ENCODE peak calls at places on chromosomes 6 and 20, in six cellular contexts. One of them, this sample, is unnamed.

GRCh38 chr6:168126566-168127383 is 47.8 kb upstream of the FRMD1 start:
- DNase-seq in effector memory CD8-positive, alpha-beta T cell: no peak
- DNase-seq in CD4-positive, alpha-beta memory T cell: no peak
- DNase-seq in stimulated activated CD4-positive, alpha-beta T cell treated with anti-CD3 and anti-CD28 coated beads, Interleukin-15, amount 100 ng/mL, for 24 hours: no peak
- DNase-seq in fibroblast of the conjunctiva: no peak
- DNase-seq in cardiac septum: no peak
- DNase-seq in this sample: no peak

GRCh38 chr6:41103792-41104324 is 31.1 kb downstream of the NFYA start:
- DNase-seq in effector memory CD8-positive, alpha-beta T cell: no peak
- DNase-seq in CD4-positive, alpha-beta memory T cell: no peak
- DNase-seq in stimulated activated CD4-positive, alpha-beta T cell treated with anti-CD3 and anti-CD28 coated beads, Interleukin-15, amount 100 ng/mL, for 24 hours: no peak
- DNase-seq in fibroblast of the conjunctiva: no peak
- DNase-seq in cardiac septum: no peak
- DNase-seq in this sample: no peak

GRCh38 chr6:90716345-90716744 is 129.5 kb upstream of the MAP3K7 start:
- DNase-seq in effector memory CD8-positive, alpha-beta T cell: no peak
- DNase-seq in CD4-positive, alpha-beta memory T cell: no peak
- DNase-seq in stimulated activated CD4-positive, alpha-beta T cell treated with anti-CD3 and anti-CD28 coated beads, Interleukin-15, amount 100 ng/mL, for 24 hours: no peak
- DNase-seq in fibroblast of the conjunctiva: no peak
- DNase-seq in cardiac septum: no peak
- DNase-seq in this sample: no peak

GRCh38 chr6:31572041-31572911 is at the start of gene LTA:
- DNase-seq in effector memory CD8-positive, alpha-beta T cell: peak
- DNase-seq in CD4-positive, alpha-beta memory T cell: peak
- DNase-seq in stimulated activated CD4-positive, alpha-beta T cell treated with anti-CD3 and anti-CD28 coated beads, Interleukin-15, amount 100 ng/mL, for 24 hours: peak
- DNase-seq in fibroblast of the conjunctiva: no peak
- DNase-seq in cardiac septum: no peak
- DNase-seq in this sample: no peak

GRCh38 chr6:148166339-148166949 is 176.2 kb upstream of the SASH1 start:
- DNase-seq in effector memory CD8-positive, alpha-beta T cell: no peak
- DNase-seq in CD4-positive, alpha-beta memory T cell: peak
- DNase-seq in stimulated activated CD4-positive, alpha-beta T cell treated with anti-CD3 and anti-CD28 coated beads, Interleukin-15, amount 100 ng/mL, for 24 hours: no peak
- DNase-seq in fibroblast of the conjunctiva: peak
- DNase-seq in cardiac septum: no peak
- DNase-seq in this sample: peak

GRCh38 chr20:33832113-33832853 is 21.1 kb downstream of the CHMP4B start:
- DNase-seq in effector memory CD8-positive, alpha-beta T cell: no peak
- DNase-seq in CD4-positive, alpha-beta memory T cell: no peak
- DNase-seq in stimulated activated CD4-positive, alpha-beta T cell treated with anti-CD3 and anti-CD28 coated beads, Interleukin-15, amount 100 ng/mL, for 24 hours: no peak
- DNase-seq in fibroblast of the conjunctiva: no peak
- DNase-seq in cardiac septum: no peak
- DNase-seq in this sample: no peak

GRCh38 chr6:157326979-157327378 is 3.7 kb upstream of the TMEM242 start:
- DNase-seq in effector memory CD8-positive, alpha-beta T cell: no peak
- DNase-seq in CD4-positive, alpha-beta memory T cell: no peak
- DNase-seq in stimulated activated CD4-positive, alpha-beta T cell treated with anti-CD3 and anti-CD28 coated beads, Interleukin-15, amount 100 ng/mL, for 24 hours: no peak
- DNase-seq in fibroblast of the conjunctiva: no peak
- DNase-seq in cardiac septum: no peak
- DNase-seq in this sample: no peak

GRCh38 chr6:4134841-4135664 is at the start of gene ECI2:
- DNase-seq in effector memory CD8-positive, alpha-beta T cell: no peak
- DNase-seq in CD4-positive, alpha-beta memory T cell: no peak
- DNase-seq in stimulated activated CD4-positive, alpha-beta T cell treated with anti-CD3 and anti-CD28 coated beads, Interleukin-15, amount 100 ng/mL, for 24 hours: peak
- DNase-seq in fibroblast of the conjunctiva: peak
- DNase-seq in cardiac septum: peak
- DNase-seq in this sample: peak

GRCh38 chr6:137001977-137002302 is 42.8 kb downstream of the IL20RA start:
- DNase-seq in effector memory CD8-positive, alpha-beta T cell: no peak
- DNase-seq in CD4-positive, alpha-beta memory T cell: no peak
- DNase-seq in stimulated activated CD4-positive, alpha-beta T cell treated with anti-CD3 and anti-CD28 coated beads, Interleukin-15, amount 100 ng/mL, for 24 hours: no peak
- DNase-seq in fibroblast of the conjunctiva: no peak
- DNase-seq in cardiac septum: no peak
- DNase-seq in this sample: no peak

GRCh38 chr6:3001773-3002293 is 2.1 kb downstream of the NQO2 start:
- DNase-seq in effector memory CD8-positive, alpha-beta T cell: no peak
- DNase-seq in CD4-positive, alpha-beta memory T cell: peak
- DNase-seq in stimulated activated CD4-positive, alpha-beta T cell treated with anti-CD3 and anti-CD28 coated beads, Interleukin-15, amount 100 ng/mL, for 24 hours: no peak
- DNase-seq in fibroblast of the conjunctiva: peak
- DNase-seq in cardiac septum: peak
- DNase-seq in this sample: peak

GRCh38 chr20:22729180-22729579 is 144.8 kb upstream of the FOXA2 start:
- DNase-seq in effector memory CD8-positive, alpha-beta T cell: no peak
- DNase-seq in CD4-positive, alpha-beta memory T cell: no peak
- DNase-seq in stimulated activated CD4-positive, alpha-beta T cell treated with anti-CD3 and anti-CD28 coated beads, Interleukin-15, amount 100 ng/mL, for 24 hours: no peak
- DNase-seq in fibroblast of the conjunctiva: no peak
- DNase-seq in cardiac septum: no peak
- DNase-seq in this sample: peak

GRCh38 chr6:32109114-32109764 is at the start of gene TNXB:
- DNase-seq in effector memory CD8-positive, alpha-beta T cell: no peak
- DNase-seq in CD4-positive, alpha-beta memory T cell: no peak
- DNase-seq in stimulated activated CD4-positive, alpha-beta T cell treated with anti-CD3 and anti-CD28 coated beads, Interleukin-15, amount 100 ng/mL, for 24 hours: no peak
- DNase-seq in fibroblast of the conjunctiva: no peak
- DNase-seq in cardiac septum: no peak
- DNase-seq in this sample: no peak

GRCh38 chr20:25272223-25273000 is 24.5 kb downstream of the PYGB start:
- DNase-seq in effector memory CD8-positive, alpha-beta T cell: no peak
- DNase-seq in CD4-positive, alpha-beta memory T cell: no peak
- DNase-seq in stimulated activated CD4-positive, alpha-beta T cell treated with anti-CD3 and anti-CD28 coated beads, Interleukin-15, amount 100 ng/mL, for 24 hours: peak
- DNase-seq in fibroblast of the conjunctiva: no peak
- DNase-seq in cardiac septum: peak
- DNase-seq in this sample: no peak

GRCh38 chr20:11807070-11807741 is 110.5 kb upstream of the BTBD3 start:
- DNase-seq in effector memory CD8-positive, alpha-beta T cell: no peak
- DNase-seq in CD4-positive, alpha-beta memory T cell: no peak
- DNase-seq in stimulated activated CD4-positive, alpha-beta T cell treated with anti-CD3 and anti-CD28 coated beads, Interleukin-15, amount 100 ng/mL, for 24 hours: no peak
- DNase-seq in fibroblast of the conjunctiva: peak
- DNase-seq in cardiac septum: no peak
- DNase-seq in this sample: peak

GRCh38 chr20:4070323-4071176 is 55.2 kb upstream of the RNF24 start:
- DNase-seq in effector memory CD8-positive, alpha-beta T cell: no peak
- DNase-seq in CD4-positive, alpha-beta memory T cell: no peak
- DNase-seq in stimulated activated CD4-positive, alpha-beta T cell treated with anti-CD3 and anti-CD28 coated beads, Interleukin-15, amount 100 ng/mL, for 24 hours: no peak
- DNase-seq in fibroblast of the conjunctiva: no peak
- DNase-seq in cardiac septum: peak
- DNase-seq in this sample: no peak

This sample was measured in hepatic stellate cell.